ENCODE peak calls at places on chromosomes 5 and 9, in ten cellular contexts. I is activated naive CD4-positive, alpha-beta T cell treated with Interleukin-2 at 50 U/mL for 16 hours; E is HepG2; Q is cardiac muscle cell; B is SHP77; T is mucosa of descending colon; U is stimulated activated effector memory CD8-positive, alpha-beta T cell treated with anti-CD3 and anti-CD28 coated beads, Interleukin-12 subunit alpha, Interleukin-12 subunit beta, amount 100 ng/mL, for 72 hours; L is GM12865; W is stimulated activated CD4-positive, alpha-beta T cell treated with anti-CD3 and anti-CD28 coated beads, Interleukin-2, amount 100 ng/mL, for 48 hours; P is GM23338. Z is an unnamed sample.

GRCh38 chr5:88384901-88385300 is 116.3 kb upstream of the TMEM161B start:
- DNase-seq in U (no peak), B (no peak), T (no peak), I (no peak), E (no peak), Q (no peak), W (no peak), P (no peak), L (no peak), Z (no peak)

GRCh38 chr5:54309751-54310432 is 481 bp downstream of the ARL15 start:
- DNase-seq in P (peak), I (peak), U (no peak), Q (peak), W (peak), T (peak), L (peak), B (peak), E (no peak), Z (peak)

GRCh38 chr5:162289489-162289888 is 221.9 kb downstream of the GABRG2 start:
- DNase-seq in I (no peak), T (no peak), B (no peak), U (no peak), P (no peak), E (no peak), W (no peak), Q (no peak), L (no peak), Z (no peak)

GRCh38 chr9:109030426-109030825 is 17.1 kb upstream of the CTNNAL1 start:
- DNase-seq in U (no peak), L (no peak), P (no peak), Q (no peak), B (no peak), T (no peak), E (no peak), W (no peak), I (no peak), Z (no peak)

GRCh38 chr5:88677943-88678779 is 204.8 kb downstream of the MEF2C start:
- DNase-seq in L (no peak), P (peak), W (no peak), B (no peak), Q (no peak), U (no peak), E (no peak), T (no peak), I (no peak), Z (no peak)

GRCh38 chr9:137083418-137084004 is 3.3 kb upstream of the MAN1B1 start:
- DNase-seq in E (peak), T (no peak), P (no peak), Q (no peak), U (no peak), W (no peak), B (peak), L (peak), I (peak), Z (no peak)

GRCh38 chr5:125311743-125312142 is 565.3 kb upstream of the ZNF608 start:
- DNase-seq in Q (no peak), T (no peak), L (no peak), W (no peak), E (no peak), U (no peak), I (no peak), P (no peak), B (no peak), Z (no peak)

GRCh38 chr9:135474915-135475314 is 4.7 kb upstream of the PPP1R26 start:
- DNase-seq in I (peak), L (peak), P (peak), U (no peak), W (peak), Q (peak), E (peak), T (peak), B (peak), Z (no peak)

GRCh38 chr5:72015103-72015548 is 92.1 kb upstream of the MAP1B start:
- DNase-seq in E (peak), B (peak), L (peak), P (no peak), I (peak), Q (no peak), U (no peak), T (peak), W (peak), Z (no peak)

GRCh38 chr9:129109952-129110739 is 447 bp downstream of the CRAT start:
- DNase-seq in B (peak), W (no peak), E (peak), L (peak), I (no peak), Q (peak), T (no peak), U (peak), P (peak), Z (no peak)

GRCh38 chr5:56814963-56815656 is at the start of gene MAP3K1:
- DNase-seq in U (peak), P (peak), I (peak), B (peak), W (peak), Q (peak), E (peak), T (peak), L (peak), Z (peak)

GRCh38 chr5:154405078-154405792 is 40.6 kb upstream of the SAP30L start:
- DNase-seq in I (peak), B (peak), E (peak), T (peak), U (peak), P (peak), Q (peak), W (peak), L (peak), Z (peak)

GRCh38 chr9:101711330-101711941 is 27.0 kb downstream of the GRIN3A start:
- DNase-seq in W (peak), I (no peak), Q (peak), L (peak), B (no peak), U (peak), P (peak), E (peak), T (peak), Z (no peak)

GRCh38 chr5:173890195-173890951 is 2.2 kb downstream of the CPEB4 start:
- DNase-seq in E (no peak), Q (peak), W (no peak), L (no peak), P (peak), I (no peak), B (peak), U (no peak), T (no peak), Z (no peak)

GRCh38 chr9:120413121-120414048 is 166.6 kb downstream of the CDK5RAP2 start:
- DNase-seq in W (no peak), I (no peak), L (no peak), P (peak), Q (no peak), E (no peak), U (no peak), B (no peak), T (no peak), Z (no peak)

GRCh38 chr5:176621661-176622079 is 8.7 kb downstream of the SNCB start:
- DNase-seq in W (no peak), I (no peak), P (no peak), L (no peak), Q (peak), U (no peak), E (no peak), B (no peak), T (no peak), Z (no peak)

GRCh38 chr5:151319334-151319733 is 15.8 kb upstream of the SLC36A3 start:
- DNase-seq in T (peak), I (no peak), W (no peak), B (no peak), L (peak), U (no peak), Q (peak), P (peak), E (no peak), Z (peak)

GRCh38 chr5:125189451-125190051 is 443.1 kb upstream of the ZNF608 start:
- DNase-seq in P (no peak), I (no peak), Q (no peak), W (no peak), U (no peak), E (no peak), T (no peak), L (no peak), B (no peak), Z (no peak)

GRCh38 chr5:115831163-115831768 is 10.1 kb downstream of the ATG12 start:
- DNase-seq in B (peak), L (peak), T (peak), P (peak), I (no peak), U (no peak), Q (peak), E (peak), W (no peak), Z (no peak)

GRCh38 chr9:115437418-115437817 is 319.5 kb upstream of the TNC start:
- DNase-seq in I (no peak), L (no peak), P (no peak), B (no peak), T (no peak), E (no peak), U (no peak), Q (no peak), W (no peak), Z (no peak)

GRCh38 chr5:61313960-61314681 is 17.9 kb upstream of the ZSWIM6 start:
- DNase-seq in P (no peak), Q (no peak), T (no peak), I (no peak), L (no peak), B (no peak), U (no peak), W (no peak), E (no peak), Z (no peak)

GRCh38 chr5:120449501-120449900 is 14.6 kb upstream of the PRR16 start:
- DNase-seq in I (no peak), P (no peak), W (no peak), E (no peak), B (no peak), Q (no peak), U (no peak), L (no peak), T (no peak), Z (no peak)

GRCh38 chr9:21527579-21527978 is 45.5 kb upstream of the IFNE start:
- DNase-seq in Q (no peak), B (no peak), E (no peak), T (no peak), U (no peak), W (no peak), P (no peak), L (peak), I (no peak), Z (peak)

Z was measured in GM12891.